ENCODE peak calls at places on chromosomes 16 and 17, in four cellular contexts. R is suprapubic skin, W is transverse colon, U is GM12891. S is an unnamed sample.
A peak's percentile ranks its signal among the peaks of the same experiment; 100 is the strongest.

GRCh38 chr17:48522031-48522593 is 8.7 kb downstream of the HOXB1 start:
- DNase-seq in R (no peak), W (no peak), U (no peak), S (no peak)

GRCh38 chr16:67893791-67894399 is 841 bp downstream of the PSKH1 start:
- DNase-seq in R (no peak), W (no peak), U (no peak), S (no peak)

GRCh38 chr17:61307905-61308886 is 91.4 kb upstream of the TBX2 start:
- DNase-seq in R (no peak), W (no peak), U (no peak), S (no peak)

GRCh38 chr17:15341966-15342365 is 569 bp upstream of the TEKT3 start:
- DNase-seq in R (no peak), W (no peak), U (no peak), S (no peak)

GRCh38 chr16:53576228-53576627 is 73.2 kb upstream of the AKTIP start:
- DNase-seq in R (no peak), W (no peak), U (no peak), S (no peak)

GRCh38 chr16:1036121-1036520 is 36.4 kb upstream of the SSTR5 start:
- DNase-seq in R (no peak), W (no peak), U (no peak), S (no peak)

GRCh38 chr17:4840893-4841242 is 7.7 kb downstream of the MINK1 start:
- DNase-seq in R (no peak), W (no peak), U (no peak), S (no peak)

GRCh38 chr16:87541004-87541881 is 48.4 kb upstream of the ZCCHC14 start:
- DNase-seq in R (no peak), W (peak; percentile 33), U (no peak), S (no peak)

GRCh38 chr16:86393907-86394626 is 116.3 kb upstream of the FOXF1 start:
- DNase-seq in R (no peak), W (no peak), U (no peak), S (no peak)

GRCh38 chr16:11698271-11698689 is 30.0 kb downstream of the SNN start:
- DNase-seq in R (no peak), W (no peak), U (no peak), S (no peak)
- TF ChIP-seq POLR2AphosphoS5 in R (no peak), W (no peak), U (no peak), S (no peak)

DNA sequence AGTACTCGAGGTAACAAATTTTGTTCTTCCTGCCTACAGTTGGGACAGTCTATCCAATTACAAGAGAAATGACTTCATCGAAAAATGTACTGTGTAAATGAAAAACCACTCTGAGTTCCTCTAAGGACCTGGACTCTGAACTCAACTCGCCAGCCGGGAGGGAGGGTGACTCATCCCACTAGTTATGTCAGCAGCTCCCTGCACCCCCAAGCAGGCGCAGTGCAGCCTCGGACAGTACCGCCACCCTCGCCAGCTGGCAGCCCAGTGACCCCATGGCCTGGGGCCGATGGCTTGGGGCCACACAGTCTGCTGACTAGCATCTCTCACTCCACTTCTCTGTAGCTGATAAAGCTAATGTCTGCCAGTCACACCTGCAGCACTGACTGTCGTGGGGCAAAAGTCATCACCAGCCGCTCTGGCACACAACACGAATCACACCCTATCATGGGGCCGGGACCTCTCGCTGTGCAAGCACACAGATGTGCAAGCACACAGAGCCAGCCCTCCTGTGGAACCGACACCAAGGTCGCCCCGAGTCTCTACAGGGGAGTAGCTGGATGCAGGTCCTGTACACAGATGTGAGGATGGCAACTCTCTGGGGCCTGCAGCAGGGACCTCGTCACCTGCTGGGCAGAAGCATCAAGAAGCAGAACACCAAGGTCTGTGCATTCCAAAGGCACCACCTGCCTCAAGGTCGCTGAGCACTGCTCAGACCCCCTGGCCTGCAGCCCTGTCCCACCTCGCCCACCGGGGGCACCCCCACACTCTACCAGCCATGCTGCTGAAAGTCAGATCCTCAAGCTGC is 5.7 kb downstream of the CSNK1D start:
- DNase-seq in R (peak; percentile 96), W (peak; percentile 92), U (no peak), S (peak; percentile 90)
- TF ChIP-seq POLR2AphosphoS5 in R (no peak), W (peak; percentile 87), U (no peak), S (peak; percentile 52)

GRCh38 chr16:66617010-66617434 is 12.5 kb downstream of the CMTM3 start:
- DNase-seq in R (no peak), W (no peak), U (no peak), S (no peak)

GRCh38 chr16:66614161-66614802 is 9.8 kb downstream of the CMTM3 start:
- DNase-seq in R (no peak), W (no peak), U (no peak), S (no peak)

GRCh38 chr16:66617728-66618127 is 13.2 kb downstream of the CMTM3 start:
- DNase-seq in R (no peak), W (no peak), U (no peak), S (no peak)

GRCh38 chr16:66616592-66616991 is 12.1 kb downstream of the CMTM3 start:
- DNase-seq in R (no peak), W (no peak), U (no peak), S (no peak)

DNA sequence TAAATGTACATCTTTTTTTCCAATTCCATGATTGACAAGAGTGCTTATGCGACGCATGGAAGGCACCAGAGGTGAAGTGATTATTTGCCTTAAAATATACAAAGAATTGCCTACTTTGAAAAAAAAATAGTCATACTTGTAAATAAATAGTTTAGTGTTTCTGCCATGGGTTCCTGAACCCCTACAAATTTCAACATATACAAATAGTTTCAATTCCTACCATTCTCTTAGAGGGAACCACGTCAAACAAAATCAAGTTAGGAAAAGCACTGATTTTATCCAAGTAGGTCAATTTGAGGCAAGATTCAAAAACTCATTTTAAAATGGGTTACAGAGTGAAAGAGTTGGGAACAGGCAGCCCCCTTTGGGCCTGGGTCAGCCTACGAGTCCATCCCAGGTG is 11.7 kb downstream of the CMTM3 start:
- DNase-seq in R (no peak), W (no peak), U (no peak), S (no peak)
- TF ChIP-seq POLR2AphosphoS5 in R (no peak), W (no peak), U (no peak), S (no peak)

DNA sequence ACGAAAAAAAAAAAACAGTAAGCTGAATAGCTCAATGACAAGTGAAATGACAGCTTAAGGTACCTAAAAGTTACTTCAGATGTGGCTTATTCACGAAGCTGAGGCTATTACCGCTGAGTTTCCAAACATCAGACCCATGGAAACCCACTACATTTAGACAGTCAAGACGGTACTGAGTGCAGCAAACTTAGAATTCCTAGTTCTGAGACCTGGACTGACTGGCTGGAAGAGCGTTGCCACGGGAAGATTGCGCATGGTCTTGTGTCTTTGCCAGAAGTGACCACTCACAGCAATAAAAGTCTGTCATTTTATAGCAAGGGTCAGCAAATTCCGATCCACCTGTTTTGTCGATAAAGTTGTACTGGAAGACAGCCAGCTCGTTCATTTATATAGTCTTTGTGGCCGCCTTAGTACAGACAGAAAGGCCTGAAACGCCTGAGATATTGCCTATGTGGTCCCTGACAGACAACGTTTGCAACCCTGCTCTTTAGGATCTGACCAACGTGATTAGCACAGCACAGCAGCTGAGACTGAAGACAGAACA is 19.2 kb downstream of the LITAFD start:
- DNase-seq in R (no peak), W (no peak), U (no peak), S (no peak)
- TF ChIP-seq POLR2AphosphoS5 in R (no peak), W (no peak), U (no peak), S (no peak)

DNA sequence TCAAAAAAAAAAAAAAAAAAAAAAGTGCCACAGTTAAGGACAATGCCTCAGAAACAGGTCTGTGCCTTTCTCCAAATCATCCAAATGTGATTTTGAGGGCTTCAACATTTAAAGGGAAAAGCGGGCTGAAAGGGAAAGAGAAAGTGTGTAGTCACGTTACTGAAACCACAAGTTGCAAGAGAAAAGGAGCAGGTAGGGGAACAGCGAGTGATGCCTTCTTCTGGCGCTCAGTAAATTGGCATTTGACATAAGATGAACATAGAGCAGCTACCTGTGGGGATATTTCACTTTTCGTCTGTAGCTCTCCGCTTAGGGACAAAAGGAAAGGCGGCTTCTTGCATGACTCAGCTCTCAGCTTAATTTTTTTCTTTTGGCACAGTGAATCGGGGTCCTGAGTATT is 11.1 kb downstream of the CMTM2 start:
- DNase-seq in R (no peak), W (no peak), U (no peak), S (no peak)
- TF ChIP-seq POLR2AphosphoS5 in R (no peak), W (no peak), U (no peak), S (no peak)

DNA sequence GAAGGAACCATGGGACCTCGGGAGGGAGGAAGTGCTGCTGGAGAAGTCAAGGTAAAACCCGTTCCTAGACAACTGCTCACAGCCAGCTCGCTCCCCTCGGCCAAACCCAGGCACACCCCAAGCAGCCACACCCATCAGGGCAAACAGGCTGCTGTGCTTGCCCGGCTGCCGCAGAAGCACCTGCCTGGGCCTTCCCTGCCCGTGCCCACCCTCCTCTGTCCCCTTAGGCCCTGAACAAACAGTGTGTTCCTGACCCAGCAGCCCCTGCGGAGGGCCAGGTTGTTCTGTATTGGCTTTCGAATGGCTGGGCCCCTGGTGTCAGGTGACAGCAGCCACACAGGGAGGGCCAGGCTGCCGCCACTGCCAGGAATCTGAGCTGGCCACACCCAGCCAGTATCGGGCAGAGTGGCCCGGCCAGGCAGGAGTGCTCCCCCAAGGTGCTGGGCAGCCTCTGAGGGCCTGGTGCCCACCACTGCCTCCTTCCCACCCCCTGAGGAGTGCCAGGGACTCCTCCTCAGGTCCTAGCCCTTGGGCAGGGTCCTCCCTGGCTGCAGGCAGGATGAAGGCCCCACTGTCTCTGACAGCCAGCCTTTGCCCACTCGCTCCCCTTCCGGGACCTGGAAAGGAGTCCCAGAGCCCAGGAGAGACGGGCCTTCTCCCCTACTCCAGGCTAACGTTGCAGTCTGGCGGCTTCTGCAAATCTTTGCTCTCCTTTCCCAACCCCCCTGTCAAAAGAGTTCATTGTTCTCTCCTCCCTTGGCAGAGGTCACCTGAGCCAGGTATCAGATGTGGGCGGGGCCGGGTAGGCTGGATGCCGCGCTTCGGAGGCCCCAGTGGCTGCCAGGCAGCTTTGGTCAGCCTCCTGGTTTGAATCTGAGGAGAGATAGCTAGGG is 24.0 kb downstream of the LLGL2 start:
- DNase-seq in R (no peak), W (peak; percentile 87), U (no peak), S (peak; percentile 94)
- TF ChIP-seq POLR2AphosphoS5 in R (no peak), W (peak; percentile 85), U (no peak), S (no peak)

GRCh38 chr17:40338058-40338457 is 26.5 kb downstream of the GJD3 start:
- DNase-seq in R (no peak), W (no peak), U (no peak), S (no peak)
- TF ChIP-seq POLR2AphosphoS5 in R (no peak), W (no peak), U (no peak), S (no peak)

GRCh38 chr16:8717469-8717868 is 43.1 kb downstream of the ABAT start:
- DNase-seq in R (no peak), W (no peak), U (no peak), S (no peak)

GRCh38 chr16:8718753-8719386 is 44.5 kb downstream of the ABAT start:
- DNase-seq in R (no peak), W (no peak), U (no peak), S (no peak)

GRCh38 chr16:8716052-8716451 is 41.6 kb downstream of the ABAT start:
- DNase-seq in R (no peak), W (no peak), U (no peak), S (no peak)

GRCh38 chr16:8717892-8718400 is 43.5 kb downstream of the ABAT start:
- DNase-seq in R (no peak), W (no peak), U (no peak), S (no peak)

DNA sequence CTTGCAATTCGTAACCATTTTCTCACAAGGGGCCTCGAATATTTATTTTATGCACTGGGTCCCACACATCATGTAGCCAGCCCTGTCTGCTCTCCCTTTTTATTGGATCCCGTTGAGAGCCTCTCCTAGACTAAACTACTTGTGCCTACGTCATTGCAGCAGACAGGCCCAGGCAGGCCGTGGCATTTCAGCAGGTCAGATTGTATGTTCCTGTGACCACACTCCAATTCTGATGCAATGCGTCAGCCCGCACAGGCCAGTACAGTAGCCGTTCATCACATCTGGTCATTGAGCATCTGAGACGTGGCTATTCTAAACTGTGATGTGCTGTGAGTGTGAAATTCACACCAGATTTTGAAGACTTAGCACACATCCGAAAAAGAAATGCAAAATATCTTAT is 42.2 kb downstream of the ABAT start:
- DNase-seq in R (no peak), W (no peak), U (no peak), S (no peak)
- TF ChIP-seq POLR2AphosphoS5 in R (no peak), W (no peak), U (no peak), S (no peak)

S was measured in stomach.